ENCODE peak calls at places on chromosome 2, in ten cellular contexts. C is mucosa of gallbladder; W is pancreas; M is NCI-H446; P is frontal cortex; Z is aorta; L is RWPE1; Y is stimulated activated CD8-positive, alpha-beta memory T cell treated with anti-CD3 and anti-CD28 coated beads, Interleukin-2, amount 100 ng/mL, for 48 hours; S is AG04450; I is GOT3. D is an unnamed sample.
A peak's percentile ranks its signal among the peaks of the same experiment; 100 is the strongest.

GRCh38 chr2:138779451-138780440 is at the start of gene NXPH2:
- DNase-seq in C (no peak), Y (no peak), S (no peak), P (peak; percentile 18), W (no peak), M (peak; percentile 40), I (no peak), Z (no peak), L (no peak), D (no peak)

GRCh38 chr2:191593622-191594416 is 84.1 kb upstream of the NABP1 start:
- DNase-seq in C (no peak), I (no peak), S (no peak), M (no peak), Y (no peak), W (no peak), P (no peak), L (peak; percentile 89), Z (no peak), D (no peak)

GRCh38 chr2:152335851-152336102 is 803 bp downstream of the FMNL2 start:
- DNase-seq in C (no peak), M (no peak), I (no peak), L (peak; percentile 16), W (peak; percentile 48), P (peak; percentile 28), Z (peak; percentile 79), Y (no peak), S (no peak), D (no peak)

GRCh38 chr2:108297436-108298141 is 8.9 kb downstream of the SULT1C2 start:
- DNase-seq in Y (no peak), S (peak; percentile 49), L (peak; percentile 87), P (no peak), I (no peak), C (no peak), Z (no peak), M (no peak), W (no peak), D (no peak)

GRCh38 chr2:33180915-33181314 is 234.2 kb downstream of the LTBP1 start:
- DNase-seq in L (no peak), M (no peak), Z (no peak), W (no peak), P (no peak), I (no peak), S (no peak), Y (no peak), C (no peak), D (no peak)

GRCh38 chr2:63741884-63742583 is 99.7 kb upstream of the UGP2 start:
- DNase-seq in Z (no peak), W (no peak), S (no peak), M (no peak), Y (no peak), C (no peak), L (peak; percentile 24), I (no peak), P (no peak), D (no peak)

GRCh38 chr2:170157025-170157684 is 20.8 kb upstream of the MYO3B start:
- DNase-seq in Z (no peak), C (no peak), L (no peak), M (no peak), P (no peak), W (no peak), Y (no peak), S (peak; percentile 53), I (no peak), D (no peak)

GRCh38 chr2:111139637-111140317 is 19.1 kb downstream of the BCL2L11 start:
- DNase-seq in W (peak; percentile 52), Z (no peak), M (no peak), P (no peak), L (no peak), S (no peak), I (no peak), Y (no peak), C (no peak), D (no peak)

GRCh38 chr2:740446-741293 is 63.5 kb upstream of the TMEM18 start:
- DNase-seq in Z (peak; percentile 89), Y (peak; percentile 37), M (peak; percentile 98), I (peak; percentile 86), S (peak; percentile 81), L (peak; percentile 72), P (peak; percentile 77), C (peak; percentile 82), W (peak; percentile 89), D (no peak)

GRCh38 chr2:140998577-140998976 is 1132.2 kb downstream of the LRP1B start:
- DNase-seq in Y (no peak), Z (no peak), S (no peak), P (no peak), M (no peak), C (no peak), I (no peak), L (no peak), W (no peak), D (no peak)

GRCh38 chr2:195304310-195304709 is 352.7 kb upstream of the SLC39A10 start:
- DNase-seq in Z (no peak), C (no peak), I (no peak), W (no peak), Y (no peak), M (no peak), S (no peak), P (no peak), L (no peak), D (no peak)

GRCh38 chr2:233404227-233404626 is 49.9 kb downstream of the DGKD start:
- DNase-seq in S (no peak), Y (no peak), W (no peak), P (no peak), M (no peak), C (peak; percentile 49), L (no peak), I (no peak), Z (no peak), D (no peak)

GRCh38 chr2:189022002-189022401 is 47.8 kb downstream of the COL3A1 start:
- DNase-seq in Z (no peak), W (no peak), S (peak; percentile 78), Y (no peak), P (no peak), I (peak; percentile 7), C (no peak), M (no peak), L (no peak), D (no peak)

D was measured in GM12878.